ENCODE peak calls at places on chromosome 20, in seven cellular contexts. B is cardiac fibroblast, W is ascending aorta, L is GM13976, J is A549, H is foreskin keratinocyte, X is NB4. F is an unnamed sample.

GRCh38 chr20:117518-117917 is 24.9 kb upstream of the DEFB126 start:
- DNase-seq in W (no peak), H (no peak), X (no peak), J (no peak), L (no peak), B (no peak), F (no peak)

GRCh38 chr20:45817652-45818194 is 5.3 kb downstream of the UBE2C start:
- DNase-seq in L (no peak), J (no peak), X (no peak), H (no peak), W (no peak), B (peak), F (no peak)

GRCh38 chr20:60137657-60138245 is 179.5 kb downstream of the CDH26 start:
- DNase-seq in J (peak), H (no peak), X (peak), L (peak), B (peak), W (no peak), F (no peak)

GRCh38 chr20:47027042-47027441 is 132.4 kb downstream of the EYA2 start:
- DNase-seq in W (peak), J (no peak), B (no peak), X (no peak), H (no peak), L (no peak), F (no peak)

GRCh38 chr20:3889489-3890409 is 562 bp downstream of the PANK2 start:
- DNase-seq in L (peak), X (peak), J (peak), H (no peak), B (no peak), W (no peak), F (peak)

GRCh38 chr20:2316847-2317495 is 21.2 kb downstream of the TGM3 start:
- DNase-seq in J (no peak), H (no peak), W (no peak), B (no peak), L (no peak), X (no peak), F (no peak)

GRCh38 chr20:35196313-35196712 is 24.4 kb downstream of the PROCR start:
- DNase-seq in L (no peak), J (no peak), W (no peak), B (no peak), X (no peak), H (no peak), F (no peak)

GRCh38 chr20:41138527-41139226 is 1.3 kb downstream of the PLCG1 start:
- DNase-seq in W (no peak), H (no peak), X (no peak), J (no peak), B (peak), L (no peak), F (no peak)

GRCh38 chr20:64240243-64241015 is 15.1 kb upstream of the PCMTD2 start:
- DNase-seq in X (no peak), B (no peak), W (peak), H (no peak), J (no peak), L (no peak), F (no peak)

GRCh38 chr20:35551485-35551884 is 9.6 kb downstream of the ERGIC3 start:
- DNase-seq in H (no peak), W (no peak), L (no peak), B (peak), J (no peak), X (no peak), F (no peak)

GRCh38 chr20:15854871-15855270 is 718.4 kb downstream of the KIF16B start:
- DNase-seq in B (no peak), L (no peak), W (no peak), J (no peak), X (no peak), H (no peak), F (no peak)

GRCh38 chr20:5535211-5535756 is 214.9 kb upstream of the SHLD1 start:
- DNase-seq in W (no peak), H (peak), B (peak), J (no peak), L (no peak), X (peak), F (no peak)

GRCh38 chr20:17843246-17844132 is 125.1 kb downstream of the SNX5 start:
- DNase-seq in J (no peak), W (peak), X (no peak), H (no peak), B (peak), L (no peak), F (no peak)

GRCh38 chr20:55160996-55161395 is 685.6 kb downstream of the DOK5 start:
- DNase-seq in H (peak), B (no peak), X (no peak), L (no peak), J (no peak), W (no peak), F (no peak)

GRCh38 chr20:59146801-59147118 is 16.9 kb upstream of the ZNF831 start:
- DNase-seq in W (no peak), H (no peak), L (no peak), J (no peak), X (no peak), B (no peak), F (no peak)

GRCh38 chr20:62191781-62192559 is 9.1 kb downstream of the MTG2 start:
- DNase-seq in J (no peak), W (no peak), B (no peak), L (no peak), H (no peak), X (no peak), F (no peak)

GRCh38 chr20:10783660-10784336 is 110.0 kb upstream of the JAG1 start:
- DNase-seq in J (no peak), L (no peak), W (no peak), H (no peak), B (no peak), X (no peak), F (no peak)

GRCh38 chr20:21129861-21130260 is 4.0 kb downstream of the KIZ start:
- DNase-seq in L (no peak), J (no peak), H (no peak), B (no peak), W (no peak), X (no peak), F (no peak)

GRCh38 chr20:47113362-47114118 is 218.9 kb downstream of the EYA2 start:
- DNase-seq in L (no peak), J (no peak), W (no peak), H (no peak), B (peak), X (no peak), F (no peak)

GRCh38 chr20:57104711-57105110 is 161.7 kb downstream of the BMP7 start:
- DNase-seq in W (no peak), H (no peak), X (no peak), B (no peak), L (no peak), J (no peak), F (no peak)

GRCh38 chr20:884983-885952 is 30.9 kb downstream of the ANGPT4 start:
- DNase-seq in J (no peak), L (no peak), X (peak), H (no peak), B (peak), W (no peak), F (peak)

GRCh38 chr20:34680586-34680985 is 3.7 kb upstream of the PIGU start:
- DNase-seq in J (no peak), X (peak), H (no peak), L (no peak), B (peak), W (no peak), F (no peak)

DNA sequence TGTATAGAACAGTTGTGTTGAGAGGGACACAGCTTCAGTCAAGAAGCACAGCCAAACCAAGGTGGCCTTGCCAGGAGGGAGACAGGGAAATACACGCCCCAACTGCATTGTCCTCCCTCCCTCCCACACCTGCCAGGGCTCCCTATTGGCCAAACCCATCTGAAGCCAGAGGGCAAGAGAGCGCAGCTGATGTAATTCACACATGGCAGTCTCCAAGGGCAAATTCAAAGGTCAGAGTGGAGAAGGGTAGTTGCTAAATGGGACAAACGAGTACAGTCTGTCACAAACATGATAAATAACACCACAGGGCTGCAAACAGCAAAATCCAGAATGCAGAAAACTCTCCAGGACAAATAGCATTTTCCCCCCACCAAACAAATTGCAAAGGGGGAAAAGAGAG is 23.2 kb upstream of the PPP1R16B start:
- DNase-seq in B (no peak), H (no peak), X (no peak), W (no peak), J (no peak), L (no peak), F (no peak)
- TF ChIP-seq CTCF in B (no peak), H (no peak), X (no peak), W (no peak), J (no peak), L (no peak), F (no peak)

GRCh38 chr20:33664762-33665144 is 2.0 kb upstream of the ACTL10 start:
- DNase-seq in L (no peak), X (peak), H (no peak), W (peak), B (no peak), J (no peak), F (no peak)

GRCh38 chr20:33662172-33662571 is at the start of gene C20orf144:
- DNase-seq in J (no peak), X (no peak), W (no peak), B (no peak), H (no peak), L (no peak), F (no peak)

GRCh38 chr20:33664085-33664761 is 2.1 kb downstream of the C20orf144 start:
- DNase-seq in J (no peak), W (peak), B (no peak), H (no peak), X (no peak), L (no peak), F (no peak)

GRCh38 chr20:33660685-33661058 is 1.5 kb upstream of the C20orf144 start:
- DNase-seq in X (no peak), J (no peak), H (no peak), B (no peak), W (no peak), L (no peak), F (no peak)

GRCh38 chr20:33663161-33664084 is 1.3 kb downstream of the C20orf144 start:
- DNase-seq in X (peak), H (no peak), B (peak), L (peak), W (peak), J (peak), F (peak)
- TF ChIP-seq CTCF in X (no peak), H (peak), B (no peak), L (no peak), W (no peak), J (no peak), F (no peak)

DNA sequence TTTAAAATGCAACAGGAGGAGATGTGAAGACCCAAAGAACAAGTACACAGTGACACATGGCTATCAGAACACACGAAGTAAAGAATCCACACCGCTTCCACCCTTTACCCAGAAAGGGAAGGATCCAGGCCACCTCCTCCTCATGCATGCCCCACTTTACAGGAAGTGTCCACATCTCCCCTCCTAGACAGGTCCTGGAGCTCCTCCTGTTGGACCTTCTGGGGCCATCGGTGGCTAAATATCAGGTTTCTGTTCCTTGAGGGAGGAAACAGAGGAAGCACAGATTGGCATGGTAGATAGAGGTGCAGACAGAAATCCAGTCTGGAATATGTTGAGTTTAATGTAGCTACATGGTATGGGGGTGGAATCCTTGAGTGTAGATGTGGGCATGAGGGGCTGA is 10.9 kb downstream of the NINL start:
- DNase-seq in H (no peak), B (peak), J (no peak), L (no peak), W (no peak), X (peak), F (no peak)
- TF ChIP-seq CTCF in H (peak), B (peak), J (peak), L (no peak), W (no peak), X (peak), F (no peak)

GRCh38 chr20:23029324-23029723 is 5.8 kb upstream of the SSTR4 start:
- DNase-seq in W (no peak), L (no peak), X (no peak), B (no peak), H (no peak), J (no peak), F (no peak)
- TF ChIP-seq CTCF in W (no peak), L (no peak), X (no peak), B (no peak), H (no peak), J (no peak), F (no peak)

F was measured in progenitor cell of endocrine pancreas.